ENCODE peak calls at places on chromosome 5, in nine cellular contexts. One of them, this sample, is unnamed.

GRCh38 chr5:143557061-143557818 is 153.8 kb upstream of the NR3C1 start:
- DNase-seq in GM23338: no peak
- DNase-seq in HCT116: no peak
- DNase-seq in breast epithelium: no peak
- DNase-seq in spleen: no peak
- DNase-seq in sigmoid colon: no peak
- DNase-seq in stomach: no peak
- DNase-seq in transverse colon: no peak
- DNase-seq in SK-N-SH: no peak
- DNase-seq in this sample: no peak

GRCh38 chr5:31663519-31663918 is 24.6 kb downstream of the PDZD2 start:
- DNase-seq in spleen: no peak
- DNase-seq in transverse colon: no peak
- DNase-seq in sigmoid colon: no peak
- DNase-seq in GM23338: no peak
- DNase-seq in breast epithelium: no peak
- DNase-seq in HCT116: no peak
- DNase-seq in SK-N-SH: no peak
- DNase-seq in stomach: no peak
- DNase-seq in this sample: no peak

GRCh38 chr5:142869883-142870282 is 99.7 kb downstream of the ARHGAP26 start:
- DNase-seq in breast epithelium: no peak
- DNase-seq in sigmoid colon: peak; percentile 75
- DNase-seq in SK-N-SH: no peak
- DNase-seq in transverse colon: peak; percentile 63
- DNase-seq in GM23338: no peak
- DNase-seq in HCT116: no peak
- DNase-seq in stomach: peak; percentile 51
- DNase-seq in spleen: no peak
- DNase-seq in this sample: no peak

GRCh38 chr5:176653401-176653800 is 6.1 kb downstream of the TSPAN17 start:
- DNase-seq in HCT116: no peak
- DNase-seq in transverse colon: no peak
- DNase-seq in sigmoid colon: no peak
- DNase-seq in GM23338: no peak
- DNase-seq in stomach: peak; percentile 37
- DNase-seq in SK-N-SH: no peak
- DNase-seq in spleen: no peak
- DNase-seq in breast epithelium: no peak
- DNase-seq in this sample: no peak

GRCh38 chr5:171637811-171638210 is 147.8 kb upstream of the SMIM23 start:
- DNase-seq in HCT116: no peak
- DNase-seq in transverse colon: no peak
- DNase-seq in sigmoid colon: no peak
- DNase-seq in spleen: no peak
- DNase-seq in breast epithelium: no peak
- DNase-seq in SK-N-SH: no peak
- DNase-seq in stomach: no peak
- DNase-seq in GM23338: no peak
- DNase-seq in this sample: no peak

GRCh38 chr5:79183617-79184016 is 52.3 kb upstream of the JMY start:
- DNase-seq in sigmoid colon: no peak
- DNase-seq in breast epithelium: no peak
- DNase-seq in GM23338: no peak
- DNase-seq in SK-N-SH: no peak
- DNase-seq in stomach: no peak
- DNase-seq in HCT116: no peak
- DNase-seq in spleen: no peak
- DNase-seq in transverse colon: no peak
- DNase-seq in this sample: no peak

GRCh38 chr5:20098695-20099094 is 110.7 kb upstream of the CDH18 start:
- DNase-seq in breast epithelium: no peak
- DNase-seq in SK-N-SH: no peak
- DNase-seq in stomach: no peak
- DNase-seq in HCT116: no peak
- DNase-seq in sigmoid colon: no peak
- DNase-seq in GM23338: no peak
- DNase-seq in transverse colon: no peak
- DNase-seq in spleen: no peak
- DNase-seq in this sample: no peak

GRCh38 chr5:110401881-110402280 is 324.6 kb downstream of the TMEM232 start:
- DNase-seq in GM23338: no peak
- DNase-seq in transverse colon: no peak
- DNase-seq in stomach: no peak
- DNase-seq in sigmoid colon: no peak
- DNase-seq in SK-N-SH: no peak
- DNase-seq in spleen: no peak
- DNase-seq in HCT116: no peak
- DNase-seq in breast epithelium: no peak
- DNase-seq in this sample: no peak

GRCh38 chr5:156367602-156368001 is 40.6 kb downstream of the SGCD start:
- DNase-seq in spleen: no peak
- DNase-seq in stomach: no peak
- DNase-seq in HCT116: no peak
- DNase-seq in sigmoid colon: no peak
- DNase-seq in transverse colon: no peak
- DNase-seq in GM23338: peak; percentile 17
- DNase-seq in breast epithelium: no peak
- DNase-seq in SK-N-SH: no peak
- DNase-seq in this sample: no peak

GRCh38 chr5:126198509-126198908 is 224.7 kb upstream of the GRAMD2B start:
- DNase-seq in GM23338: no peak
- DNase-seq in breast epithelium: no peak
- DNase-seq in spleen: no peak
- DNase-seq in stomach: no peak
- DNase-seq in transverse colon: no peak
- DNase-seq in HCT116: no peak
- DNase-seq in SK-N-SH: no peak
- DNase-seq in sigmoid colon: no peak
- DNase-seq in this sample: no peak

GRCh38 chr5:172859966-172860365 is 25.9 kb downstream of the ERGIC1 start:
- DNase-seq in stomach: peak; percentile 64
- DNase-seq in breast epithelium: no peak
- DNase-seq in transverse colon: no peak
- DNase-seq in HCT116: no peak
- DNase-seq in GM23338: no peak
- DNase-seq in sigmoid colon: no peak
- DNase-seq in SK-N-SH: no peak
- DNase-seq in spleen: no peak
- DNase-seq in this sample: no peak
- H3K4me1 ChIP-seq in stomach: peaks cover 78% of the 10 kb centered on the region
- H3K4me1 ChIP-seq in breast epithelium: peaks cover 34% of the 10 kb centered on the region
- H3K4me1 ChIP-seq in transverse colon: peaks cover 54% of the 10 kb centered on the region
- H3K4me1 ChIP-seq in HCT116: peaks cover 29% of the 10 kb centered on the region
- H3K4me1 ChIP-seq in GM23338: peaks cover 6% of the 10 kb centered on the region
- H3K4me1 ChIP-seq in sigmoid colon: peaks cover 76% of the 10 kb centered on the region
- H3K4me1 ChIP-seq in SK-N-SH: peaks cover 19% of the 10 kb centered on the region
- H3K4me1 ChIP-seq in spleen: peaks cover 96% of the 10 kb centered on the region
- H3K4me1 ChIP-seq in this sample: peaks cover 75% of the 10 kb centered on the region

GRCh38 chr5:43555895-43556606 is 826 bp downstream of the PAIP1 start:
- DNase-seq in transverse colon: peak; percentile 66
- DNase-seq in GM23338: peak; percentile 79
- DNase-seq in sigmoid colon: peak; percentile 76
- DNase-seq in SK-N-SH: peak; percentile 81
- DNase-seq in stomach: peak; percentile 46
- DNase-seq in HCT116: peak; percentile 6
- DNase-seq in breast epithelium: peak; percentile 68
- DNase-seq in spleen: peak; percentile 91
- DNase-seq in this sample: peak; percentile 85

GRCh38 chr5:43560128-43560527 is 3.3 kb upstream of the PAIP1 start:
- DNase-seq in GM23338: no peak
- DNase-seq in transverse colon: no peak
- DNase-seq in breast epithelium: no peak
- DNase-seq in sigmoid colon: no peak
- DNase-seq in spleen: no peak
- DNase-seq in HCT116: no peak
- DNase-seq in SK-N-SH: no peak
- DNase-seq in stomach: no peak
- DNase-seq in this sample: no peak

GRCh38 chr5:43554497-43554896 is 2.4 kb downstream of the PAIP1 start:
- DNase-seq in GM23338: no peak
- DNase-seq in spleen: no peak
- DNase-seq in sigmoid colon: no peak
- DNase-seq in breast epithelium: no peak
- DNase-seq in SK-N-SH: no peak
- DNase-seq in transverse colon: no peak
- DNase-seq in HCT116: no peak
- DNase-seq in stomach: no peak
- DNase-seq in this sample: no peak

GRCh38 chr5:43553381-43553780 is 3.5 kb downstream of the PAIP1 start:
- DNase-seq in SK-N-SH: no peak
- DNase-seq in breast epithelium: no peak
- DNase-seq in stomach: no peak
- DNase-seq in GM23338: no peak
- DNase-seq in spleen: no peak
- DNase-seq in HCT116: no peak
- DNase-seq in transverse colon: no peak
- DNase-seq in sigmoid colon: no peak
- DNase-seq in this sample: no peak

GRCh38 chr5:43556857-43557593 is at the start of gene PAIP1:
- DNase-seq in stomach: peak; percentile 78
- DNase-seq in SK-N-SH: peak; percentile 94
- DNase-seq in spleen: peak; percentile 97
- DNase-seq in transverse colon: peak; percentile 83
- DNase-seq in HCT116: peak; percentile 64
- DNase-seq in breast epithelium: peak; percentile 81
- DNase-seq in GM23338: peak; percentile 87
- DNase-seq in sigmoid colon: peak; percentile 91
- DNase-seq in this sample: peak; percentile 91
- TF ChIP-seq POLR2AphosphoS5 in stomach: no peak
- TF ChIP-seq POLR2AphosphoS5 in SK-N-SH: peak; percentile 38
- TF ChIP-seq POLR2AphosphoS5 in spleen: peak; percentile 82
- TF ChIP-seq POLR2AphosphoS5 in transverse colon: peak; percentile 53
- TF ChIP-seq POLR2AphosphoS5 in HCT116: peak; percentile 62
- TF ChIP-seq POLR2AphosphoS5 in breast epithelium: no peak
- TF ChIP-seq POLR2AphosphoS5 in GM23338: no peak
- TF ChIP-seq POLR2AphosphoS5 in sigmoid colon: peak; percentile 16
- TF ChIP-seq POLR2AphosphoS5 in this sample: no peak

GRCh38 chr5:133995903-133996563 is 8.7 kb downstream of the VDAC1 start:
- DNase-seq in GM23338: no peak
- DNase-seq in spleen: peak; percentile 67
- DNase-seq in HCT116: no peak
- DNase-seq in SK-N-SH: peak; percentile 31
- DNase-seq in stomach: no peak
- DNase-seq in sigmoid colon: no peak
- DNase-seq in breast epithelium: no peak
- DNase-seq in transverse colon: no peak
- DNase-seq in this sample: peak; percentile 49

GRCh38 chr5:133994297-133994989 is 10.3 kb downstream of the VDAC1 start:
- DNase-seq in SK-N-SH: no peak
- DNase-seq in GM23338: no peak
- DNase-seq in breast epithelium: no peak
- DNase-seq in transverse colon: no peak
- DNase-seq in sigmoid colon: no peak
- DNase-seq in spleen: no peak
- DNase-seq in stomach: no peak
- DNase-seq in HCT116: no peak
- DNase-seq in this sample: no peak

GRCh38 chr5:133993563-133993962 is 11.2 kb downstream of the VDAC1 start:
- DNase-seq in spleen: no peak
- DNase-seq in sigmoid colon: no peak
- DNase-seq in SK-N-SH: no peak
- DNase-seq in GM23338: no peak
- DNase-seq in stomach: no peak
- DNase-seq in transverse colon: no peak
- DNase-seq in HCT116: no peak
- DNase-seq in breast epithelium: no peak
- DNase-seq in this sample: no peak

GRCh38 chr5:133995341-133995740 is 9.4 kb downstream of the VDAC1 start:
- DNase-seq in stomach: no peak
- DNase-seq in HCT116: no peak
- DNase-seq in spleen: peak; percentile 19
- DNase-seq in GM23338: no peak
- DNase-seq in sigmoid colon: no peak
- DNase-seq in transverse colon: no peak
- DNase-seq in SK-N-SH: no peak
- DNase-seq in breast epithelium: no peak
- DNase-seq in this sample: no peak

DNA sequence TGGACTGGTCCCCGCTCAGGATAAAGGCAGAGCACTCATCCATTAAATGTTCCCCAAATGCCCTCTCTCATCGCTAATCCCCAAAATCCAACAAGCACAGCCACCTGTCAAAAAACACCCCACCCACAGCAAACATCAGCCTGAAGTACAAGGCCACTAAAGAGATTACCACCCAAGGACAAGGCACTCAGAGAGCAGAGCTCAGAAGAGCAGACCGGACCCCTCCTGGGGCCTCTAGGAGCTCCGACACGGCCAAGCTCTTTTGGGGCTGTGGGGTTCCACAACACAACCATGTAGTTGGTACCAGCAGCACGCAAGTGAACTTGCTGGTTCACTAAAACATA is 9.8 kb downstream of the VDAC1 start:
- DNase-seq in spleen: peak; percentile 32
- DNase-seq in breast epithelium: no peak
- DNase-seq in SK-N-SH: no peak
- DNase-seq in transverse colon: no peak
- DNase-seq in HCT116: no peak
- DNase-seq in sigmoid colon: no peak
- DNase-seq in stomach: no peak
- DNase-seq in GM23338: no peak
- DNase-seq in this sample: no peak
- H3K4me1 ChIP-seq in spleen: peaks cover 78% of the 10 kb centered on the region
- H3K4me1 ChIP-seq in breast epithelium: peaks cover 7% of the 10 kb centered on the region
- H3K4me1 ChIP-seq in SK-N-SH: peaks cover 32% of the 10 kb centered on the region
- H3K4me1 ChIP-seq in transverse colon: peaks cover 35% of the 10 kb centered on the region
- H3K4me1 ChIP-seq in HCT116: peaks cover 23% of the 10 kb centered on the region
- H3K4me1 ChIP-seq in sigmoid colon: peaks cover 83% of the 10 kb centered on the region
- H3K4me1 ChIP-seq in stomach: peaks cover 65% of the 10 kb centered on the region
- H3K4me1 ChIP-seq in GM23338: peaks cover 24% of the 10 kb centered on the region
- H3K4me1 ChIP-seq in this sample: peaks cover 62% of the 10 kb centered on the region

GRCh38 chr5:113230711-113231652 is 203.8 kb downstream of the TSSK1B start:
- DNase-seq in sigmoid colon: no peak
- DNase-seq in GM23338: peak; percentile 39
- DNase-seq in HCT116: no peak
- DNase-seq in SK-N-SH: no peak
- DNase-seq in breast epithelium: no peak
- DNase-seq in spleen: no peak
- DNase-seq in transverse colon: no peak
- DNase-seq in stomach: no peak
- DNase-seq in this sample: no peak

GRCh38 chr5:113232246-113232645 is 202.5 kb downstream of the TSSK1B start:
- DNase-seq in GM23338: no peak
- DNase-seq in stomach: no peak
- DNase-seq in HCT116: no peak
- DNase-seq in transverse colon: no peak
- DNase-seq in breast epithelium: no peak
- DNase-seq in spleen: no peak
- DNase-seq in sigmoid colon: no peak
- DNase-seq in SK-N-SH: no peak
- DNase-seq in this sample: no peak

GRCh38 chr5:113232667-113233066 is 202.1 kb downstream of the TSSK1B start:
- DNase-seq in HCT116: no peak
- DNase-seq in stomach: no peak
- DNase-seq in transverse colon: no peak
- DNase-seq in sigmoid colon: no peak
- DNase-seq in spleen: no peak
- DNase-seq in GM23338: no peak
- DNase-seq in breast epithelium: no peak
- DNase-seq in SK-N-SH: no peak
- DNase-seq in this sample: no peak

GRCh38 chr5:113233606-113234005 is 201.2 kb downstream of the TSSK1B start:
- DNase-seq in breast epithelium: no peak
- DNase-seq in HCT116: no peak
- DNase-seq in SK-N-SH: no peak
- DNase-seq in GM23338: no peak
- DNase-seq in spleen: no peak
- DNase-seq in stomach: no peak
- DNase-seq in transverse colon: no peak
- DNase-seq in sigmoid colon: no peak
- DNase-seq in this sample: no peak

GRCh38 chr5:113231653-113232000 is 203.2 kb downstream of the TSSK1B start:
- DNase-seq in sigmoid colon: no peak
- DNase-seq in breast epithelium: no peak
- DNase-seq in spleen: no peak
- DNase-seq in transverse colon: no peak
- DNase-seq in HCT116: no peak
- DNase-seq in SK-N-SH: no peak
- DNase-seq in stomach: no peak
- DNase-seq in GM23338: no peak
- DNase-seq in this sample: no peak
- TF ChIP-seq POLR2AphosphoS5 in sigmoid colon: no peak
- TF ChIP-seq POLR2AphosphoS5 in breast epithelium: no peak
- TF ChIP-seq POLR2AphosphoS5 in spleen: no peak
- TF ChIP-seq POLR2AphosphoS5 in transverse colon: no peak
- TF ChIP-seq POLR2AphosphoS5 in HCT116: no peak
- TF ChIP-seq POLR2AphosphoS5 in SK-N-SH: no peak
- TF ChIP-seq POLR2AphosphoS5 in stomach: no peak
- TF ChIP-seq POLR2AphosphoS5 in GM23338: no peak
- TF ChIP-seq POLR2AphosphoS5 in this sample: no peak

This sample was measured in suprapubic skin.